ENCODE peak calls at places on chromosomes 4 and X, in seven cellular contexts. One of them, this sample, is unnamed.

GRCh38 chr4:65461781-65462180 is 208.5 kb downstream of the EPHA5 start:
- DNase-seq in GM12892: no peak
- DNase-seq in GM12878: no peak
- DNase-seq in H1: no peak
- DNase-seq in HepG2: no peak
- DNase-seq in SK-N-SH: no peak
- DNase-seq in K562: no peak
- DNase-seq in this sample: no peak

GRCh38 chr4:102620697-102621497 is 119.7 kb downstream of the NFKB1 start:
- DNase-seq in GM12892: no peak
- DNase-seq in GM12878: no peak
- DNase-seq in H1: no peak
- DNase-seq in HepG2: peak
- DNase-seq in SK-N-SH: peak
- DNase-seq in K562: peak
- DNase-seq in this sample: no peak

GRCh38 chr4:61520688-61521160 is 320.6 kb downstream of the ADGRL3 start:
- DNase-seq in GM12892: no peak
- DNase-seq in GM12878: no peak
- DNase-seq in H1: no peak
- DNase-seq in HepG2: no peak
- DNase-seq in SK-N-SH: no peak
- DNase-seq in K562: no peak
- DNase-seq in this sample: no peak

GRCh38 chr4:77821775-77822174 is 2.6 kb upstream of the CNOT6L start:
- DNase-seq in GM12892: no peak
- DNase-seq in GM12878: no peak
- DNase-seq in H1: no peak
- DNase-seq in HepG2: no peak
- DNase-seq in SK-N-SH: no peak
- DNase-seq in K562: no peak
- DNase-seq in this sample: no peak

GRCh38 chrX:118495958-118496762 is 545 bp downstream of the DOCK11 start:
- DNase-seq in GM12892: peak
- DNase-seq in GM12878: no peak
- DNase-seq in H1: no peak
- DNase-seq in HepG2: no peak
- DNase-seq in SK-N-SH: peak
- DNase-seq in K562: peak
- DNase-seq in this sample: no peak

GRCh38 chrX:51026862-51027261 is 116.3 kb downstream of the BMP15 start:
- DNase-seq in GM12892: no peak
- DNase-seq in GM12878: no peak
- DNase-seq in H1: no peak
- DNase-seq in HepG2: no peak
- DNase-seq in SK-N-SH: no peak
- DNase-seq in K562: no peak
- DNase-seq in this sample: no peak

GRCh38 chr4:4481394-4482000 is 60.4 kb downstream of the STX18 start:
- DNase-seq in GM12892: no peak
- DNase-seq in GM12878: no peak
- DNase-seq in H1: no peak
- DNase-seq in HepG2: no peak
- DNase-seq in SK-N-SH: no peak
- DNase-seq in K562: no peak
- DNase-seq in this sample: no peak

GRCh38 chrX:95152810-95153209 is 1478.8 kb downstream of the FAM133A start:
- DNase-seq in GM12892: no peak
- DNase-seq in GM12878: no peak
- DNase-seq in H1: no peak
- DNase-seq in HepG2: no peak
- DNase-seq in SK-N-SH: no peak
- DNase-seq in K562: no peak
- DNase-seq in this sample: no peak

GRCh38 chr4:85039526-85039925 is 73.0 kb upstream of the WDFY3 start:
- DNase-seq in GM12892: no peak
- DNase-seq in GM12878: no peak
- DNase-seq in H1: no peak
- DNase-seq in HepG2: no peak
- DNase-seq in SK-N-SH: no peak
- DNase-seq in K562: no peak
- DNase-seq in this sample: no peak

GRCh38 chr4:174928174-174928573 is 10.0 kb downstream of the ADAM29 start:
- DNase-seq in GM12892: no peak
- DNase-seq in GM12878: peak
- DNase-seq in H1: no peak
- DNase-seq in HepG2: no peak
- DNase-seq in SK-N-SH: no peak
- DNase-seq in K562: no peak
- DNase-seq in this sample: no peak

GRCh38 chrX:85112270-85112669 is 108.6 kb downstream of the APOOL start:
- DNase-seq in GM12892: no peak
- DNase-seq in GM12878: no peak
- DNase-seq in H1: no peak
- DNase-seq in HepG2: no peak
- DNase-seq in SK-N-SH: no peak
- DNase-seq in K562: no peak
- DNase-seq in this sample: no peak

GRCh38 chrX:124231454-124231853 is 101.0 kb upstream of the TEX13D start:
- DNase-seq in GM12892: no peak
- DNase-seq in GM12878: no peak
- DNase-seq in H1: no peak
- DNase-seq in HepG2: no peak
- DNase-seq in SK-N-SH: no peak
- DNase-seq in K562: no peak
- DNase-seq in this sample: no peak

GRCh38 chr4:47784222-47784621 is 53.6 kb downstream of the CORIN start:
- DNase-seq in GM12892: no peak
- DNase-seq in GM12878: no peak
- DNase-seq in H1: no peak
- DNase-seq in HepG2: no peak
- DNase-seq in SK-N-SH: peak
- DNase-seq in K562: no peak
- DNase-seq in this sample: no peak

GRCh38 chr4:47790105-47790504 is 47.8 kb downstream of the CORIN start:
- DNase-seq in GM12892: no peak
- DNase-seq in GM12878: no peak
- DNase-seq in H1: no peak
- DNase-seq in HepG2: no peak
- DNase-seq in SK-N-SH: no peak
- DNase-seq in K562: no peak
- DNase-seq in this sample: no peak

GRCh38 chr4:47786958-47787370 is 50.9 kb downstream of the CORIN start:
- DNase-seq in GM12892: peak
- DNase-seq in GM12878: peak
- DNase-seq in H1: no peak
- DNase-seq in HepG2: peak
- DNase-seq in SK-N-SH: no peak
- DNase-seq in K562: no peak
- DNase-seq in this sample: peak

GRCh38 chr4:47785196-47785595 is 52.7 kb downstream of the CORIN start:
- DNase-seq in GM12892: no peak
- DNase-seq in GM12878: no peak
- DNase-seq in H1: no peak
- DNase-seq in HepG2: no peak
- DNase-seq in SK-N-SH: no peak
- DNase-seq in K562: no peak
- DNase-seq in this sample: no peak
- TF ChIP-seq POLR2AphosphoS5 in GM12892: no peak
- TF ChIP-seq POLR2AphosphoS5 in GM12878: no peak
- TF ChIP-seq POLR2AphosphoS5 in H1: no peak
- TF ChIP-seq POLR2AphosphoS5 in HepG2: no peak
- TF ChIP-seq POLR2AphosphoS5 in SK-N-SH: no peak
- TF ChIP-seq POLR2AphosphoS5 in K562: no peak
- TF ChIP-seq POLR2AphosphoS5 in this sample: no peak

GRCh38 chr4:3174371-3175338 is 74.3 kb upstream of the MSANTD1 start:
- DNase-seq in GM12892: no peak
- DNase-seq in GM12878: no peak
- DNase-seq in H1: no peak
- DNase-seq in HepG2: no peak
- DNase-seq in SK-N-SH: no peak
- DNase-seq in K562: no peak
- DNase-seq in this sample: no peak
- TF ChIP-seq TAF1 in GM12892: no peak
- TF ChIP-seq TAF1 in GM12878: no peak
- TF ChIP-seq TAF1 in H1: no peak
- TF ChIP-seq TAF1 in HepG2: no peak
- TF ChIP-seq TAF1 in SK-N-SH: no peak
- TF ChIP-seq TAF1 in K562: no peak
- TF ChIP-seq TAF1 in this sample: no peak

GRCh38 chr4:22514001-22514400 is 1.9 kb downstream of the ADGRA3 start:
- DNase-seq in GM12892: no peak
- DNase-seq in GM12878: no peak
- DNase-seq in H1: no peak
- DNase-seq in HepG2: peak
- DNase-seq in SK-N-SH: no peak
- DNase-seq in K562: no peak
- DNase-seq in this sample: no peak

GRCh38 chr4:22515888-22516541 is at the start of gene ADGRA3:
- DNase-seq in GM12892: peak
- DNase-seq in GM12878: no peak
- DNase-seq in H1: no peak
- DNase-seq in HepG2: peak
- DNase-seq in SK-N-SH: peak
- DNase-seq in K562: peak
- DNase-seq in this sample: peak

GRCh38 chr4:22514431-22514830 is 1.4 kb downstream of the ADGRA3 start:
- DNase-seq in GM12892: no peak
- DNase-seq in GM12878: no peak
- DNase-seq in H1: no peak
- DNase-seq in HepG2: no peak
- DNase-seq in SK-N-SH: no peak
- DNase-seq in K562: no peak
- DNase-seq in this sample: no peak

GRCh38 chr4:22512306-22512705 is 3.6 kb downstream of the ADGRA3 start:
- DNase-seq in GM12892: no peak
- DNase-seq in GM12878: no peak
- DNase-seq in H1: no peak
- DNase-seq in HepG2: no peak
- DNase-seq in SK-N-SH: no peak
- DNase-seq in K562: no peak
- DNase-seq in this sample: no peak

GRCh38 chr4:22515145-22515887 is 550 bp downstream of the ADGRA3 start:
- DNase-seq in GM12892: peak
- DNase-seq in GM12878: no peak
- DNase-seq in H1: no peak
- DNase-seq in HepG2: peak
- DNase-seq in SK-N-SH: peak
- DNase-seq in K562: peak
- DNase-seq in this sample: peak
- TF ChIP-seq POLR2AphosphoS5 in GM12892: no peak
- TF ChIP-seq POLR2AphosphoS5 in GM12878: no peak
- TF ChIP-seq POLR2AphosphoS5 in H1: peak
- TF ChIP-seq POLR2AphosphoS5 in HepG2: peak
- TF ChIP-seq POLR2AphosphoS5 in SK-N-SH: peak
- TF ChIP-seq POLR2AphosphoS5 in K562: no peak
- TF ChIP-seq POLR2AphosphoS5 in this sample: no peak

GRCh38 chr4:95178938-95179337 is 369.8 kb downstream of the UNC5C start:
- DNase-seq in GM12892: no peak
- DNase-seq in GM12878: no peak
- DNase-seq in H1: no peak
- DNase-seq in HepG2: no peak
- DNase-seq in SK-N-SH: no peak
- DNase-seq in K562: no peak
- DNase-seq in this sample: no peak

GRCh38 chr4:95181446-95182306 is 367.1 kb downstream of the UNC5C start:
- DNase-seq in GM12892: no peak
- DNase-seq in GM12878: no peak
- DNase-seq in H1: no peak
- DNase-seq in HepG2: no peak
- DNase-seq in SK-N-SH: peak
- DNase-seq in K562: peak
- DNase-seq in this sample: no peak

GRCh38 chr4:95183656-95184408 is 364.9 kb downstream of the UNC5C start:
- DNase-seq in GM12892: no peak
- DNase-seq in GM12878: no peak
- DNase-seq in H1: no peak
- DNase-seq in HepG2: no peak
- DNase-seq in SK-N-SH: no peak
- DNase-seq in K562: no peak
- DNase-seq in this sample: no peak

GRCh38 chr4:95180531-95181315 is 368.1 kb downstream of the UNC5C start:
- DNase-seq in GM12892: no peak
- DNase-seq in GM12878: no peak
- DNase-seq in H1: no peak
- DNase-seq in HepG2: no peak
- DNase-seq in SK-N-SH: no peak
- DNase-seq in K562: no peak
- DNase-seq in this sample: no peak
- TF ChIP-seq TAF1 in GM12892: no peak
- TF ChIP-seq TAF1 in GM12878: no peak
- TF ChIP-seq TAF1 in H1: no peak
- TF ChIP-seq TAF1 in HepG2: no peak
- TF ChIP-seq TAF1 in SK-N-SH: no peak
- TF ChIP-seq TAF1 in K562: no peak
- TF ChIP-seq TAF1 in this sample: no peak

DNA sequence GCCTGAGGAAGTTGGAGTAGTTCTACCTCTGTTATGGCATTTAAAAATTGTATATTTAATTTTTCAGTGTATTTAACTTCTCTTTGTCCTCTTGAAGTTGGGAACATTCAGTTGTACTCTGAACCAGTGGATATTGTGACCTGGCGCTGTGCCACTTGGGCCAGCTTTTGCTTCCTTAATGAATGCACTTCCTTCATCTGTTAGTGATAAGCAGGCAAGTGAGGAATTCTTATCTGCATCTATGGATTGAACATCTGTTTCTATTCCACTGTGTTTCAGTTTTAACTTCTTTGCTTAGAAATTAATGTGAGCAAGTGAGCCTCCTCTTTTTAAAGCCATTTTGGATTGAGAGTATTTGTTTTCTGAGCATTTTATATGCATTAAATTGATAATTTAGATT is 128.3 kb downstream of the UCHL1 start:
- DNase-seq in GM12892: no peak
- DNase-seq in GM12878: no peak
- DNase-seq in H1: no peak
- DNase-seq in HepG2: no peak
- DNase-seq in SK-N-SH: peak
- DNase-seq in K562: peak
- DNase-seq in this sample: no peak
- TF ChIP-seq POLR2AphosphoS5 in GM12892: no peak
- TF ChIP-seq POLR2AphosphoS5 in GM12878: no peak
- TF ChIP-seq POLR2AphosphoS5 in H1: no peak
- TF ChIP-seq POLR2AphosphoS5 in HepG2: no peak
- TF ChIP-seq POLR2AphosphoS5 in SK-N-SH: peak
- TF ChIP-seq POLR2AphosphoS5 in K562: no peak
- TF ChIP-seq POLR2AphosphoS5 in this sample: no peak